ENCODE peak calls at places on chromosomes 16 and 17, in seven cellular contexts. W is transverse colon; V is cardiac muscle cell; D is heart left ventricle; E is CD4-positive, CD25-positive, alpha-beta regulatory T cell; M is neuronal stem cell; O is A549. T is an unnamed sample.

GRCh38 chr17:53571342-53571741 is 251.4 kb upstream of the KIF2B start:
- DNase-seq in W (no peak), V (peak), D (no peak), E (no peak), M (no peak), O (no peak), T (no peak)

GRCh38 chr17:8190506-8190905 is 526 bp upstream of the BORCS6 start:
- DNase-seq in W (no peak), V (no peak), D (no peak), E (no peak), M (no peak), O (no peak), T (no peak)

GRCh38 chr16:74186589-74186988 is 110.0 kb upstream of the PSMD7 start:
- DNase-seq in W (no peak), V (peak), D (no peak), E (no peak), M (no peak), O (no peak), T (no peak)

GRCh38 chr17:7213895-7214299 is 5.7 kb downstream of the DLG4 start:
- DNase-seq in W (peak), V (peak), D (no peak), E (no peak), M (peak), O (peak), T (peak)

GRCh38 chr17:27849474-27850185 is 43.5 kb downstream of the LYRM9 start:
- DNase-seq in W (no peak), V (no peak), D (no peak), E (no peak), M (no peak), O (no peak), T (no peak)

GRCh38 chr16:88196471-88197400 is 186.0 kb upstream of the ZNF469 start:
- DNase-seq in W (no peak), V (no peak), D (peak), E (no peak), M (no peak), O (no peak), T (no peak)

GRCh38 chr17:1714488-1714979 is 4.4 kb upstream of the TLCD2 start:
- DNase-seq in W (peak), V (peak), D (peak), E (no peak), M (peak), O (peak), T (peak)

GRCh38 chr17:7579001-7579838 is at the start of gene CD68:
- DNase-seq in W (peak), V (peak), D (peak), E (no peak), M (no peak), O (peak), T (peak)

GRCh38 chr17:37081287-37081686 is 132.5 kb downstream of the AATF start:
- DNase-seq in W (no peak), V (peak), D (no peak), E (no peak), M (no peak), O (peak), T (no peak)

GRCh38 chr17:72588961-72589360 is 468.1 kb downstream of the SOX9 start:
- DNase-seq in W (peak), V (no peak), D (no peak), E (no peak), M (no peak), O (peak), T (no peak)

GRCh38 chr17:66304304-66305174 is 2.1 kb downstream of the PRKCA start:
- DNase-seq in W (peak), V (peak), D (no peak), E (no peak), M (peak), O (peak), T (no peak)
- H3K4me3 ChIP-seq in W (peak), V (peak), D (peak), E (peak), M (peak), O (peak), T (peak)

DNA sequence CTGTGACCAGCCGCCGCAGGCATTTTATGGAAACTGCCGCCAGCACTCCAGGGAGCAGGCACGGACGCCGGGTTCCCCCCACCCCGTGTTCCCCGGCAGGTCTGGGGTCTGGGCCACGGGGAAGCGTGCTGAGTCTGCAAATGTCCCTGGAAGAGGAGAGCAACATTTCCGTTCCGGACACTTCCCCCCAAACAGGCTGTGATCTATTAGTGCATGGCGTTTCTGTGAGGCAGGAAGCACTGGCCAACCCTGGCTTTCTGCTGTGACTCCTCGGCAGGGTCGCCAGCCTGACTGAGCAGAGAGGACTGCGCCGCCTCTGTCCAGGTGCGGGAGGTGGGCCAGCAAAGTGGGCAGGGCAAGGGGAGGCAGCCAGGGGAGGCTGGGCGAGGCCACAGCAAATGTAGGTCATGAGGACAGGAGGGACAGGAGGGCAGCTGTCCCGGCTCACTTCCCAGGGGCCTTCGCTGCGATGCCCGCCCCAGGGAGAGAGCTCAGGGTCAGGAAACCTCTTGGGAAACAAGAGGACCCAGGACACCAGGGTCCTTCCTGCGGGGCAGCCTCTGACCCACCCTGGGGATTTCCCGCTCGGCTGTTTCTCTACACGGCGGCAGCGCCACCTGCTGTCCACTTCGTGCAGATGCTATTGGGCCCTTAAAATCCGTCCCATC is 9.5 kb downstream of the FOXF1 start:
- DNase-seq in W (peak), V (peak), D (peak), E (peak), M (peak), O (peak), T (peak)
- H3K27ac ChIP-seq in W (peak), V (no peak), D (no peak), E (no peak), M (no peak), O (no peak), T (no peak)

GRCh38 chr17:29723283-29724047 is 100.8 kb upstream of the CORO6 start:
- DNase-seq in W (no peak), V (no peak), D (no peak), E (peak), M (no peak), O (no peak), T (no peak)
- H3K4me3 ChIP-seq in W (no peak), V (no peak), D (no peak), E (peak), M (no peak), O (no peak), T (no peak)

GRCh38 chr17:41813039-41813680 is 356 bp downstream of the FKBP10 start:
- DNase-seq in W (no peak), V (no peak), D (no peak), E (no peak), M (no peak), O (no peak), T (no peak)
- H3K27ac ChIP-seq in W (peak), V (peak), D (peak), E (no peak), M (peak), O (peak), T (peak)

DNA sequence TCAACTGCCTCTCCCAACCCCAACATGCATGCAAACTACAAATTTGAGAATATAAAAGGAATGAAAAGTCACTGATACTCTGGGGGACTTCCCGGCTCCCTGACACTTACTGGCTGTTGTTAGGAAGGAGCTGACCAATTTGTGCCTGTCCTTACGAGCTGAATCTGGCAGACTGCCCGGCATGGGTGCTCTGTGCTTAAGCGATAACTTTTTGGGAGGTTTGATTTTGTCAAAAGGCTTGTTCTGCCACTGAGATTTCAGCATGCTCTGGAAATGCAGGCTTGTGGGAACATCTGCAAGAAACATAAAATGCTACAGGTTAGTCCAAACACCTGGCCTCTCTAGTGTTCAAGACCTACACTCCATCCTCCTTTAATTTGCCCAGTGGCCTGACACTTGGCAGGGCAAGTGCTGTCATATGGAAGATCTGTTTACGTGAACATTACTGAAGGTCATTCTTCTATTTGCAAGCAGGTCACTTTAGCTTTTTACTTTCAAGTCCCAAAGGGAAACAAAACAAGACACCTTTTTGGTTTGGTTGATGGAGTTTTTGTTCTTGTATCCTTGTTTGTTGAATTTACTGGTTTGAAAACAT is 40.6 kb downstream of the STH start:
- DNase-seq in W (no peak), V (no peak), D (no peak), E (no peak), M (no peak), O (no peak), T (peak)
- H3K4me3 ChIP-seq in W (no peak), V (no peak), D (no peak), E (no peak), M (no peak), O (no peak), T (no peak)